ENCODE peak calls at places on chromosomes 11 and 22, in five cellular contexts. One of them, this sample, is unnamed.

GRCh38 chr11:93986716-93987115 is 34.4 kb upstream of the HEPHL1 start:
- DNase-seq in naive thymus-derived CD8-positive, alpha-beta T cell: no peak
- DNase-seq in GM12891: no peak
- DNase-seq in neural crest cell: no peak
- DNase-seq in EL: peak; percentile 15
- DNase-seq in this sample: no peak

GRCh38 chr11:65225284-65226102 is 36.3 kb upstream of the POLA2 start:
- DNase-seq in naive thymus-derived CD8-positive, alpha-beta T cell: peak; percentile 45
- DNase-seq in GM12891: peak; percentile 69
- DNase-seq in neural crest cell: peak; percentile 49
- DNase-seq in EL: peak; percentile 54
- DNase-seq in this sample: peak; percentile 27

GRCh38 chr11:3950996-3951662 is 95.7 kb downstream of the STIM1 start:
- DNase-seq in naive thymus-derived CD8-positive, alpha-beta T cell: no peak
- DNase-seq in GM12891: no peak
- DNase-seq in neural crest cell: no peak
- DNase-seq in EL: peak; percentile 34
- DNase-seq in this sample: no peak

GRCh38 chr11:12802418-12803085 is 128.3 kb downstream of the TEAD1 start:
- DNase-seq in naive thymus-derived CD8-positive, alpha-beta T cell: no peak
- DNase-seq in GM12891: no peak
- DNase-seq in neural crest cell: no peak
- DNase-seq in EL: peak; percentile 80
- DNase-seq in this sample: no peak

GRCh38 chr22:26674211-26675190 is 17.1 kb downstream of the MIAT start:
- DNase-seq in naive thymus-derived CD8-positive, alpha-beta T cell: no peak
- DNase-seq in GM12891: no peak
- DNase-seq in neural crest cell: no peak
- DNase-seq in EL: no peak
- DNase-seq in this sample: no peak

GRCh38 chr22:49668402-49668801 is 159.3 kb downstream of the BRD1 start:
- DNase-seq in naive thymus-derived CD8-positive, alpha-beta T cell: no peak
- DNase-seq in GM12891: no peak
- DNase-seq in neural crest cell: no peak
- DNase-seq in EL: no peak
- DNase-seq in this sample: no peak

GRCh38 chr11:66181632-66182345 is 86.7 kb upstream of the RAB1B start:
- DNase-seq in naive thymus-derived CD8-positive, alpha-beta T cell: no peak
- DNase-seq in GM12891: no peak
- DNase-seq in neural crest cell: no peak
- DNase-seq in EL: no peak
- DNase-seq in this sample: no peak

GRCh38 chr11:16966633-16967346 is 47.4 kb downstream of the PLEKHA7 start:
- DNase-seq in naive thymus-derived CD8-positive, alpha-beta T cell: no peak
- DNase-seq in GM12891: no peak
- DNase-seq in neural crest cell: no peak
- DNase-seq in EL: no peak
- DNase-seq in this sample: no peak

GRCh38 chr11:7677801-7678201 is 4.5 kb upstream of the CYB5R2 start:
- DNase-seq in naive thymus-derived CD8-positive, alpha-beta T cell: no peak
- DNase-seq in GM12891: no peak
- DNase-seq in neural crest cell: no peak
- DNase-seq in EL: peak; percentile 81
- DNase-seq in this sample: no peak

GRCh38 chr11:121884601-121885000 is 231.4 kb downstream of the BLID start:
- DNase-seq in naive thymus-derived CD8-positive, alpha-beta T cell: no peak
- DNase-seq in GM12891: no peak
- DNase-seq in neural crest cell: no peak
- DNase-seq in EL: no peak
- DNase-seq in this sample: no peak

GRCh38 chr11:80024119-80024518 is 583.3 kb upstream of the TENM4 start:
- DNase-seq in naive thymus-derived CD8-positive, alpha-beta T cell: no peak
- DNase-seq in GM12891: no peak
- DNase-seq in neural crest cell: no peak
- DNase-seq in EL: no peak
- DNase-seq in this sample: no peak

GRCh38 chr22:24037851-24038765 is 27.0 kb downstream of the CABIN1 start:
- DNase-seq in naive thymus-derived CD8-positive, alpha-beta T cell: peak; percentile 59
- DNase-seq in GM12891: no peak
- DNase-seq in neural crest cell: no peak
- DNase-seq in EL: no peak
- DNase-seq in this sample: no peak

GRCh38 chr11:61636676-61637075 is 43.5 kb upstream of the DAGLA start:
- DNase-seq in naive thymus-derived CD8-positive, alpha-beta T cell: no peak
- DNase-seq in GM12891: no peak
- DNase-seq in neural crest cell: no peak
- DNase-seq in EL: no peak
- DNase-seq in this sample: no peak

GRCh38 chr11:116144387-116144958 is 628.3 kb downstream of the BUD13 start:
- DNase-seq in naive thymus-derived CD8-positive, alpha-beta T cell: no peak
- DNase-seq in GM12891: no peak
- DNase-seq in neural crest cell: no peak
- DNase-seq in EL: no peak
- DNase-seq in this sample: no peak

GRCh38 chr11:78109011-78109685 is 29.5 kb upstream of the NDUFC2 start:
- DNase-seq in naive thymus-derived CD8-positive, alpha-beta T cell: no peak
- DNase-seq in GM12891: no peak
- DNase-seq in neural crest cell: no peak
- DNase-seq in EL: no peak
- DNase-seq in this sample: no peak

GRCh38 chr22:44557064-44557748 is 59.2 kb upstream of the RTL6 start:
- DNase-seq in naive thymus-derived CD8-positive, alpha-beta T cell: no peak
- DNase-seq in GM12891: no peak
- DNase-seq in neural crest cell: no peak
- DNase-seq in EL: no peak
- DNase-seq in this sample: no peak

GRCh38 chr11:107591446-107592236 is 694 bp downstream of the ELMOD1 start:
- DNase-seq in naive thymus-derived CD8-positive, alpha-beta T cell: no peak
- DNase-seq in GM12891: peak; percentile 30
- DNase-seq in neural crest cell: peak; percentile 27
- DNase-seq in EL: peak; percentile 12
- DNase-seq in this sample: no peak

GRCh38 chr11:13448876-13449275 is 14.1 kb downstream of the BTBD10 start:
- DNase-seq in naive thymus-derived CD8-positive, alpha-beta T cell: no peak
- DNase-seq in GM12891: no peak
- DNase-seq in neural crest cell: no peak
- DNase-seq in EL: no peak
- DNase-seq in this sample: no peak

GRCh38 chr11:67265633-67266423 is 445 bp upstream of the GRK2 start:
- DNase-seq in naive thymus-derived CD8-positive, alpha-beta T cell: peak; percentile 83
- DNase-seq in GM12891: peak; percentile 78
- DNase-seq in neural crest cell: peak; percentile 82
- DNase-seq in EL: peak; percentile 57
- DNase-seq in this sample: no peak

GRCh38 chr22:50082961-50083461 is 2.2 kb downstream of the MLC1 start:
- DNase-seq in naive thymus-derived CD8-positive, alpha-beta T cell: no peak
- DNase-seq in GM12891: no peak
- DNase-seq in neural crest cell: no peak
- DNase-seq in EL: no peak
- DNase-seq in this sample: no peak

GRCh38 chr11:64998141-64998540 is 1.4 kb upstream of the BATF2 start:
- DNase-seq in naive thymus-derived CD8-positive, alpha-beta T cell: no peak
- DNase-seq in GM12891: no peak
- DNase-seq in neural crest cell: no peak
- DNase-seq in EL: no peak
- DNase-seq in this sample: no peak

GRCh38 chr11:6737872-6738466 is 33.8 kb downstream of the OR2AG2 start:
- DNase-seq in naive thymus-derived CD8-positive, alpha-beta T cell: peak; percentile 79
- DNase-seq in GM12891: peak; percentile 8
- DNase-seq in neural crest cell: peak; percentile 12
- DNase-seq in EL: peak; percentile 51
- DNase-seq in this sample: no peak